ENCODE peak calls at places on chromosome 22, in ten cellular contexts. G, C, O, Z, I, S, B, P, H and M are unnamed samples. For H3K4me1, the result is how much of the 10 kb centered on the place peaks cover.

GRCh38 chr22:48572951-48573350 is 1254.7 kb downstream of the BRD1 start:
- DNase-seq in G (no peak), C (no peak), O (no peak), Z (no peak), I (no peak), S (no peak), B (no peak), P (no peak), H (no peak), M (no peak)

GRCh38 chr22:43876866-43877509 is 14.7 kb upstream of the SULT4A1 start:
- DNase-seq in G (no peak), C (no peak), O (no peak), Z (peak), I (no peak), S (no peak), B (peak), P (no peak), H (no peak), M (no peak)

GRCh38 chr22:18078329-18079041 is 695 bp downstream of the PEX26 start:
- DNase-seq in G (peak), C (peak), O (peak), Z (peak), I (no peak), S (peak), B (peak), P (no peak), H (no peak), M (peak)

GRCh38 chr22:25645266-25645665 is 80.8 kb downstream of the GRK3 start:
- DNase-seq in G (no peak), C (no peak), O (no peak), Z (no peak), I (no peak), S (no peak), B (no peak), P (no peak), H (no peak), M (no peak)

GRCh38 chr22:41517172-41518047 is 26.9 kb downstream of the POLR3H start:
- DNase-seq in G (peak), C (no peak), O (peak), Z (no peak), I (peak), S (peak), B (peak), P (no peak), H (peak), M (peak)

GRCh38 chr22:32896951-32897350 is 95.4 kb downstream of the TIMP3 start:
- DNase-seq in G (no peak), C (no peak), O (no peak), Z (peak), I (no peak), S (no peak), B (no peak), P (no peak), H (no peak), M (no peak)

GRCh38 chr22:44884968-44885805 is 124.6 kb downstream of the PHF21B start:
- DNase-seq in G (no peak), C (no peak), O (no peak), Z (peak), I (no peak), S (no peak), B (peak), P (no peak), H (no peak), M (peak)

GRCh38 chr22:45547016-45547345 is 44.3 kb downstream of the FBLN1 start:
- DNase-seq in G (no peak), C (no peak), O (no peak), Z (no peak), I (no peak), S (no peak), B (no peak), P (no peak), H (no peak), M (no peak)

GRCh38 chr22:41833369-41834004 is 582 bp downstream of the SREBF2 start:
- DNase-seq in G (peak), C (peak), O (peak), Z (peak), I (peak), S (peak), B (peak), P (no peak), H (peak), M (peak)

GRCh38 chr22:29202231-29203192 is 3.2 kb upstream of the EMID1 start:
- DNase-seq in G (no peak), C (peak), O (peak), Z (no peak), I (peak), S (peak), B (peak), P (no peak), H (no peak), M (peak)

GRCh38 chr22:17222503-17222902 is 3.3 kb upstream of the ADA2 start:
- DNase-seq in G (no peak), C (no peak), O (no peak), Z (no peak), I (no peak), S (no peak), B (no peak), P (no peak), H (no peak), M (no peak)

GRCh38 chr22:39959640-39960447 is at the start of gene TMA7B:
- DNase-seq in G (peak), C (no peak), O (no peak), Z (no peak), I (peak), S (peak), B (peak), P (no peak), H (no peak), M (peak)

GRCh38 chr22:17929909-17930308 is 94.5 kb downstream of the MICAL3 start:
- DNase-seq in G (no peak), C (no peak), O (no peak), Z (no peak), I (no peak), S (no peak), B (no peak), P (no peak), H (no peak), M (no peak)

GRCh38 chr22:22682807-22683667 is 38.6 kb downstream of the GGTLC2 start:
- DNase-seq in G (peak), C (no peak), O (no peak), Z (no peak), I (no peak), S (no peak), B (no peak), P (no peak), H (no peak), M (peak)

GRCh38 chr22:48743601-48744282 is 1083.9 kb downstream of the BRD1 start:
- DNase-seq in G (no peak), C (no peak), O (no peak), Z (no peak), I (no peak), S (no peak), B (peak), P (no peak), H (no peak), M (no peak)

GRCh38 chr22:43136255-43136654 is 6.9 kb downstream of the MCAT start:
- DNase-seq in G (peak), C (peak), O (no peak), Z (no peak), I (peak), S (peak), B (peak), P (no peak), H (no peak), M (peak)

GRCh38 chr22:32839776-32840571 is 38.5 kb downstream of the TIMP3 start:
- DNase-seq in G (peak), C (no peak), O (no peak), Z (no peak), I (peak), S (peak), B (no peak), P (no peak), H (no peak), M (no peak)

GRCh38 chr22:33418483-33418882 is 360.3 kb upstream of the SYN3 start:
- DNase-seq in G (no peak), C (no peak), O (no peak), Z (no peak), I (peak), S (no peak), B (no peak), P (no peak), H (no peak), M (no peak)

GRCh38 chr22:46577361-46578249 is 40.2 kb upstream of the CELSR1 start:
- DNase-seq in G (peak), C (peak), O (no peak), Z (peak), I (peak), S (no peak), B (peak), P (no peak), H (no peak), M (no peak)

GRCh38 chr22:46578824-46579561 is 41.2 kb upstream of the GRAMD4 start:
- DNase-seq in G (peak), C (peak), O (peak), Z (peak), I (peak), S (peak), B (peak), P (no peak), H (no peak), M (no peak)

GRCh38 chr22:46576556-46577351 is 39.3 kb upstream of the CELSR1 start:
- DNase-seq in G (peak), C (peak), O (peak), Z (peak), I (peak), S (peak), B (peak), P (no peak), H (no peak), M (peak)

GRCh38 chr22:46579751-46580449 is 40.3 kb upstream of the GRAMD4 start:
- DNase-seq in G (no peak), C (no peak), O (no peak), Z (peak), I (no peak), S (no peak), B (peak), P (no peak), H (no peak), M (no peak)

GRCh38 chr22:46578251-46578823 is 40.9 kb upstream of the CELSR1 start:
- DNase-seq in G (peak), C (peak), O (no peak), Z (peak), I (no peak), S (no peak), B (peak), P (no peak), H (no peak), M (no peak)
- H3K4me1 ChIP-seq in G (under half), C (under half), O (half or more), Z (half or more), I (under half), S (half or more), B (under half), P (under half), H (under half), M (under half)

GRCh38 chr22:19350947-19351346 is 59.4 kb upstream of the CLTCL1 start:
- DNase-seq in G (no peak), C (no peak), O (no peak), Z (no peak), I (no peak), S (no peak), B (no peak), P (no peak), H (no peak), M (no peak)

GRCh38 chr22:19349778-19350475 is 58.4 kb upstream of the CLTCL1 start:
- DNase-seq in G (no peak), C (no peak), O (no peak), Z (no peak), I (no peak), S (no peak), B (no peak), P (no peak), H (no peak), M (no peak)

GRCh38 chr22:19351604-19352003 is 60.1 kb upstream of the CLTCL1 start:
- DNase-seq in G (no peak), C (no peak), O (no peak), Z (no peak), I (no peak), S (no peak), B (no peak), P (no peak), H (no peak), M (no peak)

GRCh38 chr22:19352217-19352616 is 60.7 kb upstream of the CLTCL1 start:
- DNase-seq in G (no peak), C (no peak), O (no peak), Z (no peak), I (no peak), S (no peak), B (no peak), P (no peak), H (no peak), M (no peak)

GRCh38 chr22:19350476-19350859 is 58.9 kb upstream of the CLTCL1 start:
- DNase-seq in G (no peak), C (no peak), O (no peak), Z (no peak), I (no peak), S (no peak), B (no peak), P (no peak), H (no peak), M (no peak)
- H3K27ac ChIP-seq in G (no peak), C (no peak), O (no peak), Z (no peak), I (no peak), S (no peak), B (no peak), P (no peak), H (no peak), M (no peak)

DNA sequence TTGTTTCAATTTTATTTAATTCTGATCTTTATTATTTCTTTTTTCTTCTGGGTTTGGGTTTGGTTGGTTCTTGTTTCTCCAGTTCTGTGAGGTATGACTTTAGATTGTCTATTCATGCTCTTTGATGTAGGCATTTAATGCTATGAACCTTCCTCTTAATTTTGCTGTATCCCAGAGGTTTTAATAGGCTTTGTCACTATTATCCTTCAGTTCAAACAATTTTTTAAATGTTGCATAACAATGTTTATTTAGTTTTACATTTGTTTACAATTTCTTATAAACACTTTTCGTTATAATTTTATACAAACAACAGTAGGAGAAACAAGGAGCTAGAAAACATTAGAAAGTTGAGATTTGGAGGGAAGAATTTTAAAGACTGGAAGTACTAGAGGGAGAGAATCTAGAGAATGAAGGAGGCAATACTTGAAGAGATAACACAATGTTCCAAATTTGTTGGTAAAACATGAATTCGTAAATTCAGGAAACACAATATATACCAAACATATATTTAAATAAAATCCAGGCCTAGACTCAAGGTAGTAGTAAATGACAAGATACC is 96.2 kb upstream of the SERPIND1 start:
- DNase-seq in G (no peak), C (no peak), O (no peak), Z (no peak), I (no peak), S (no peak), B (no peak), P (no peak), H (no peak), M (no peak)
- H3K4me1 ChIP-seq in G (under half), C (under half), O (under half), Z (under half), I (under half), S (under half), B (under half), P (under half), H (under half), M (under half)

GRCh38 chr22:50202130-50202671 is 1.4 kb downstream of the SELENOO start:
- DNase-seq in G (no peak), C (no peak), O (no peak), Z (no peak), I (no peak), S (no peak), B (no peak), P (no peak), H (no peak), M (no peak)

GRCh38 chr22:50199836-50200332 is 927 bp upstream of the SELENOO start:
- DNase-seq in G (peak), C (no peak), O (no peak), Z (no peak), I (peak), S (peak), B (peak), P (no peak), H (no peak), M (no peak)

GRCh38 chr22:50199251-50199721 is 1.5 kb upstream of the SELENOO start:
- DNase-seq in G (no peak), C (no peak), O (no peak), Z (no peak), I (no peak), S (no peak), B (no peak), P (no peak), H (no peak), M (no peak)

GRCh38 chr22:50201191-50202129 is 649 bp downstream of the SELENOO start:
- DNase-seq in G (peak), C (no peak), O (peak), Z (no peak), I (peak), S (no peak), B (no peak), P (no peak), H (no peak), M (no peak)

DNA sequence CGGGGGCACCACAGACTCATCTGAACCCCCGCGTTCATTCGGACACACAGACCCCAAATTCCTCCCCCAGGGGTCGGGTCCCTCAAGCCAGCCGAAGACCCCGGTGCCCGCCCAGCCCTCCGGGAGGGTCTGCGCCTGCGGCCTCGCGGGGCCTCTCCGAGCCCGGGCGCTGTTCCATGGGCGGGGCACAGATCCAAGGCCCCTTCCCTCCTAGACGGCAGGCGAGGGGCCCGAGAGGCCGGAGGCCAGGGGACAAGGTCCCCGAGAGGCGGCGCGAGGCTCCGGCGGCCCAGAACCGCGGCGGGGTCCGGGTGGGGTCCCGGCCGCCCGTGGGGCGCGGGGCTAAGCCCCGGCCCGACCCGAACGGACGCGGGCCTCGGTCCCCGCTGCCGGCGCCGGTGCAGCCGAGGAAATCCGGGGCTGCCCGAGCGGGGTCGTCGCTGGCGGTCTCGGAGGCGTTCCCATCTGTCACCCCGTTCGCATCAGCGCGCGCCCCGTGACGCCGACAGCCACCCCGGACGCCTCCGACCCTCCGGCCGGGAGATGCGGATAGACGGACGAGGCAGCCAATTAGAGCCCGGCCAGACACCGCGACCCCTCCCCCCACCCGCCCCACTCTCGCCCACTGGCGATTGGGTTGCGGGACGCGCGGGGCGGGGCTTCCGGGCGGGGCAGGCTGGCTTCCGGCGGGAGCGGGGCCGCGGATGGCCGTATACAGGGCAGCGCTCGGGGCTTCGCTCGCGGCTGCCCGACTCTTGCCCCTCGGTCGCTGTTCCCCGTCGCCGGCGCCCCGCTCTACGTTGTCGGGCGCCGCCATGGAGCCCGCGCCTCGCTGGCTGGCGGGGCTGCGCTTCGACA is at the start of gene SELENOO:
- DNase-seq in G (peak), C (peak), O (peak), Z (peak), I (peak), S (peak), B (peak), P (no peak), H (peak), M (peak)
- H3K27ac ChIP-seq in G (no peak), C (peak), O (peak), Z (peak), I (no peak), S (no peak), B (no peak), P (peak), H (peak), M (no peak)

GRCh38 chr22:49956418-49956770 is 4.2 kb upstream of the PIM3 start:
- DNase-seq in G (no peak), C (peak), O (no peak), Z (peak), I (no peak), S (no peak), B (peak), P (no peak), H (no peak), M (no peak)
- H3K4me1 ChIP-seq in G (under half), C (under half), O (half or more), Z (half or more), I (under half), S (under half), B (under half), P (half or more), H (under half), M (under half)

GRCh38 chr22:30665266-30665665 is 2.4 kb downstream of the DUSP18 start:
- DNase-seq in G (no peak), C (no peak), O (no peak), Z (no peak), I (no peak), S (no peak), B (no peak), P (no peak), H (no peak), M (no peak)

GRCh38 chr22:30665786-30666185 is 1.9 kb downstream of the DUSP18 start:
- DNase-seq in G (no peak), C (no peak), O (no peak), Z (no peak), I (no peak), S (no peak), B (no peak), P (no peak), H (no peak), M (no peak)

GRCh38 chr22:30668306-30668655 is 606 bp upstream of the DUSP18 start:
- DNase-seq in G (no peak), C (no peak), O (no peak), Z (no peak), I (peak), S (no peak), B (no peak), P (no peak), H (no peak), M (no peak)

GRCh38 chr22:30667486-30668305 is at the start of gene DUSP18:
- DNase-seq in G (peak), C (peak), O (peak), Z (peak), I (peak), S (peak), B (peak), P (no peak), H (peak), M (peak)

DNA sequence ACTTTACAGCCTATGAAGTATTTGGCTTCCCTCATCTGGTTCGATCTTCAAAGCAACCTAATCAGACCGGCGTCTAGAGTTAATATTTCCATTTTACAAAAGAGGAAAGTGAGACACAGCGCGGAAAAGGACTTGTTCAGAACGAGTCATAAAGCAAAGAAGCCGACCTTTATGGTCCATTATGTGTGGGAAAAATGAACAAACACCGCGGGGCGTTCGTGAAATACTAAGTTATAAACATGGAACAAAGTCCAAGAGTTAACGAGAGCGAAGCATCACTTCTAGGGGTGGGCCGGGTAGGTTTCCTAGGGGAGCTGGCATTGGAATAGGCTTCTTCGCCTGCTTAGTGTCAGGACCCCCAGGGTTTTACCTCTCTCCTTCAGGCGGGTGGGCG is 586 bp downstream of the DUSP18 start:
- DNase-seq in G (peak), C (no peak), O (peak), Z (no peak), I (no peak), S (no peak), B (no peak), P (no peak), H (no peak), M (no peak)
- H3K27ac ChIP-seq in G (peak), C (no peak), O (peak), Z (peak), I (no peak), S (no peak), B (no peak), P (peak), H (peak), M (no peak)

GRCh38 chr22:27286711-27287110 is 514.8 kb downstream of the MN1 start:
- DNase-seq in G (no peak), C (no peak), O (no peak), Z (no peak), I (no peak), S (no peak), B (no peak), P (no peak), H (no peak), M (no peak)
- H3K4me1 ChIP-seq in G (under half), C (under half), O (under half), Z (under half), I (under half), S (under half), B (under half), P (under half), H (under half), M (under half)

GRCh38 chr22:38881464-38881871 is 9.5 kb upstream of the CBX6 start:
- DNase-seq in G (peak), C (no peak), O (peak), Z (no peak), I (no peak), S (no peak), B (no peak), P (no peak), H (peak), M (peak)
- H3K27ac ChIP-seq in G (peak), C (peak), O (peak), Z (peak), I (no peak), S (no peak), B (no peak), P (no peak), H (peak), M (no peak)

GRCh38 chr22:37505989-37506388 is 13.2 kb downstream of the CARD10 start:
- DNase-seq in G (no peak), C (no peak), O (no peak), Z (peak), I (no peak), S (no peak), B (no peak), P (no peak), H (no peak), M (no peak)
- H3K4me1 ChIP-seq in G (under half), C (under half), O (half or more), Z (under half), I (under half), S (half or more), B (under half), P (half or more), H (under half), M (under half)